ENCODE peak calls at places on chromosomes 16 and 17, in nine cellular contexts. O is CD4-positive, CD25-positive, alpha-beta regulatory T cell; M is activated T-helper 17 cell treated with anti-CD3 and anti-CD28 coated beads, Interleukin-2, amount 50 U/mL, for 72 hours; N is activated T-cell treated with anti-CD3 and anti-CD28 coated beads, Interleukin-2, amount 50 U/mL, for 72 hours; T is activated naive CD4-positive, alpha-beta T cell treated with anti-CD3 and anti-CD28 coated beads, Interleukin-2, amount 50 U/mL, for 72 hours; V is heart right ventricle; Z is right cardiac atrium; A is stimulated activated naive B cell treated with anti-CD40 and anti-IgM and Interleukin-4, amounts not matched to agents 10 μg/mL and 1 μg/mL and 100 μg/mL, for 72 hours; Y is CD8-positive, alpha-beta T cell. L is an unnamed sample.

GRCh38 chr17:66647391-66647983 is 187.4 kb upstream of the CACNG5 start:
- ATAC-seq in M (no peak), A (no peak), Y (no peak), V (no peak), O (no peak), T (no peak), Z (no peak), N (no peak), L (no peak)

GRCh38 chr17:11944587-11944986 is 52.7 kb downstream of the ZNF18 start:
- ATAC-seq in Y (no peak), M (no peak), N (no peak), A (no peak), T (no peak), Z (no peak), V (no peak), O (no peak), L (no peak)

GRCh38 chr16:71590584-71590983 is 13.7 kb upstream of the TAT start:
- ATAC-seq in V (no peak), Y (no peak), O (no peak), Z (no peak), M (no peak), T (no peak), A (no peak), N (no peak), L (no peak)

GRCh38 chr17:78915872-78916632 is 9.1 kb downstream of the TIMP2 start:
- ATAC-seq in M (no peak), T (peak; percentile 72), V (peak; percentile 61), N (peak; percentile 41), O (no peak), Y (peak; percentile 40), Z (peak; percentile 66), A (peak; percentile 65), L (no peak)

GRCh38 chr17:68195667-68196393 is 52.0 kb upstream of the AMZ2 start:
- ATAC-seq in N (no peak), A (no peak), Y (no peak), T (no peak), M (no peak), O (no peak), V (no peak), Z (no peak), L (no peak)

GRCh38 chr17:77842148-77842905 is 116.2 kb upstream of the TNRC6C start:
- ATAC-seq in M (peak; percentile 78), Y (no peak), O (no peak), A (no peak), V (no peak), N (peak; percentile 34), T (peak; percentile 79), Z (no peak), L (no peak)

GRCh38 chr16:27232061-27232841 is 28.9 kb downstream of the KDM8 start:
- ATAC-seq in A (peak; percentile 76), Z (no peak), Y (no peak), N (no peak), V (no peak), O (no peak), M (peak; percentile 30), T (peak; percentile 43), L (peak; percentile 88)

GRCh38 chr16:12057276-12057675 is 80.7 kb downstream of the SNX29 start:
- ATAC-seq in A (no peak), Y (no peak), Z (peak; percentile 53), O (no peak), T (no peak), N (no peak), V (no peak), M (no peak), L (no peak)

GRCh38 chr16:85916141-85916890 is 17.4 kb downstream of the IRF8 start:
- ATAC-seq in M (no peak), O (no peak), T (peak; percentile 22), Y (peak; percentile 26), V (peak; percentile 40), A (no peak), Z (peak; percentile 75), N (no peak), L (no peak)

GRCh38 chr16:30888856-30889499 is 4.9 kb downstream of the BCL7C start:
- ATAC-seq in Z (no peak), A (no peak), O (no peak), Y (no peak), N (no peak), T (no peak), V (no peak), M (no peak), L (no peak)

GRCh38 chr17:56244268-56244890 is 91.1 kb downstream of the ANKFN1 start:
- ATAC-seq in M (peak; percentile 29), T (peak; percentile 51), V (no peak), Y (no peak), A (peak; percentile 14), N (peak; percentile 53), Z (no peak), O (no peak), L (no peak)

GRCh38 chr16:9528680-9529079 is 437.2 kb downstream of the HAPSTR1 start:
- ATAC-seq in V (no peak), Y (no peak), O (no peak), M (no peak), N (no peak), Z (no peak), T (no peak), A (no peak), L (no peak)

GRCh38 chr17:59361386-59361785 is 29.9 kb downstream of the YPEL2 start:
- ATAC-seq in T (peak; percentile 68), Y (no peak), V (no peak), N (peak; percentile 60), M (peak; percentile 67), A (no peak), Z (no peak), O (peak; percentile 24), L (no peak)

GRCh38 chr17:69500911-69501429 is 86.5 kb downstream of the MAP2K6 start:
- ATAC-seq in N (no peak), Y (no peak), T (no peak), O (no peak), A (no peak), M (no peak), V (no peak), Z (peak; percentile 63), L (no peak)

GRCh38 chr16:15660203-15660601 is 10.2 kb downstream of the NDE1 start:
- ATAC-seq in Y (no peak), Z (peak; percentile 6), O (no peak), N (no peak), T (no peak), V (no peak), M (no peak), A (no peak), L (no peak)

GRCh38 chr16:15808071-15808470 is 48.8 kb downstream of the MYH11 start:
- ATAC-seq in A (no peak), O (no peak), Y (no peak), M (no peak), N (no peak), Z (no peak), T (no peak), V (no peak), L (no peak)

GRCh38 chr17:66268247-66268927 is 34.0 kb upstream of the PRKCA start:
- ATAC-seq in A (no peak), O (no peak), M (no peak), Y (no peak), Z (no peak), V (no peak), T (no peak), N (no peak), L (no peak)

GRCh38 chr16:35574454-35575431 is 2115.3 kb downstream of the TP53TG3F start:
- ATAC-seq in A (no peak), V (no peak), O (no peak), Y (no peak), Z (peak; percentile 15), T (no peak), N (no peak), M (no peak), L (peak; percentile 40)

GRCh38 chr16:12535535-12536411 is 267.9 kb downstream of the CPPED1 start:
- ATAC-seq in Y (peak; percentile 13), N (peak; percentile 65), O (peak; percentile 81), M (peak; percentile 70), Z (no peak), A (peak; percentile 90), T (peak; percentile 77), V (no peak), L (peak; percentile 91)

GRCh38 chr17:27625856-27626255 is 5.1 kb upstream of the LGALS9 start:
- ATAC-seq in M (no peak), Y (no peak), V (no peak), N (no peak), A (no peak), Z (no peak), T (no peak), O (no peak), L (no peak)

GRCh38 chr16:84080378-84080777 is 36.4 kb downstream of the MBTPS1 start:
- ATAC-seq in Y (no peak), N (no peak), M (no peak), V (peak; percentile 44), A (no peak), O (no peak), Z (peak; percentile 59), T (no peak), L (no peak)

GRCh38 chr16:21150375-21151001 is at the start of gene DNAH3:
- ATAC-seq in T (no peak), V (peak; percentile 11), Z (peak; percentile 68), N (no peak), O (no peak), M (no peak), Y (no peak), A (no peak), L (no peak)

GRCh38 chr17:3475812-3476686 is at the start of gene ASPA:
- ATAC-seq in T (no peak), A (no peak), N (no peak), Y (no peak), O (no peak), M (no peak), Z (peak; percentile 39), V (peak; percentile 73), L (no peak)

GRCh38 chr17:40361925-40362695 is 2.4 kb downstream of the GJD3 start:
- ATAC-seq in A (peak; percentile 33), M (peak; percentile 4), T (peak; percentile 11), V (no peak), N (peak; percentile 24), Z (no peak), O (no peak), Y (peak; percentile 8), L (peak; percentile 9)

GRCh38 chr17:67310406-67310805 is 56.0 kb downstream of the PSMD12 start:
- ATAC-seq in V (no peak), Y (no peak), M (no peak), N (no peak), T (no peak), O (no peak), A (no peak), Z (no peak), L (no peak)

GRCh38 chr17:4490109-4490591 is 8.5 kb upstream of the SPNS2 start:
- ATAC-seq in A (no peak), M (no peak), T (no peak), N (no peak), O (no peak), Z (no peak), V (no peak), Y (no peak), L (no peak)

GRCh38 chr17:44653384-44653783 is 2.9 kb upstream of the MEIOC start:
- ATAC-seq in V (no peak), M (no peak), A (no peak), O (no peak), N (no peak), Z (no peak), Y (no peak), T (no peak), L (no peak)

GRCh38 chr16:27598921-27599565 is 49.1 kb downstream of the KATNIP start:
- ATAC-seq in T (no peak), O (no peak), V (no peak), N (no peak), A (no peak), M (no peak), Y (no peak), Z (no peak), L (no peak)

GRCh38 chr17:81999975-82000802 is 22.5 kb downstream of the CENPX start:
- ATAC-seq in N (no peak), M (no peak), V (no peak), Z (no peak), T (no peak), A (no peak), Y (no peak), O (no peak), L (no peak)

GRCh38 chr17:33435716-33436301 is 142.7 kb upstream of the ASIC2 start:
- ATAC-seq in N (no peak), Y (no peak), V (no peak), Z (no peak), M (no peak), A (no peak), O (no peak), T (no peak), L (no peak)

GRCh38 chr16:20901068-20901440 is 483 bp downstream of the LYRM1 start:
- ATAC-seq in O (no peak), T (peak; percentile 11), Y (peak; percentile 3), N (no peak), Z (no peak), M (peak; percentile 3), A (peak; percentile 10), V (no peak), L (peak; percentile 17)